ENCODE peak calls at places on chromosome 11, in six cellular contexts. N, H, R, T, D and U are unnamed samples.
A peak's percentile ranks its signal among the peaks of the same experiment; 100 is the strongest.

GRCh38 chr11:92960886-92961285 is 8.6 kb upstream of the MTNR1B start:
- DNase-seq in N (no peak), H (no peak), R (no peak), T (no peak), D (no peak), U (no peak)

GRCh38 chr11:131912127-131912526 is 541.7 kb downstream of the NTM start:
- DNase-seq in N (no peak), H (no peak), R (no peak), T (no peak), D (no peak), U (no peak)

GRCh38 chr11:108224908-108225786 is 2.3 kb downstream of the ATM start:
- DNase-seq in N (no peak), H (no peak), R (no peak), T (no peak), D (no peak), U (no peak)

GRCh38 chr11:119262668-119263351 is 54.1 kb downstream of the MCAM start:
- DNase-seq in N (peak; percentile 30), H (no peak), R (no peak), T (no peak), D (no peak), U (no peak)

GRCh38 chr11:16382638-16383380 is 26.5 kb upstream of the SOX6 start:
- DNase-seq in N (no peak), H (no peak), R (no peak), T (no peak), D (no peak), U (no peak)

GRCh38 chr11:57791321-57792059 is 29.9 kb downstream of the CTNND1 start:
- DNase-seq in N (no peak), H (no peak), R (no peak), T (no peak), D (no peak), U (no peak)

GRCh38 chr11:67439321-67440228 is 2.1 kb upstream of the PTPRCAP start:
- DNase-seq in N (no peak), H (no peak), R (no peak), T (no peak), D (no peak), U (peak; percentile 75)

GRCh38 chr11:63890368-63890767 is 26.6 kb downstream of the RCOR2 start:
- DNase-seq in N (no peak), H (no peak), R (no peak), T (no peak), D (no peak), U (no peak)

GRCh38 chr11:28702450-28702790 is 594.2 kb downstream of the METTL15 start:
- DNase-seq in N (no peak), H (no peak), R (no peak), T (no peak), D (no peak), U (no peak)

GRCh38 chr11:33736148-33736809 is at the start of gene CD59:
- DNase-seq in N (peak; percentile 93), H (peak; percentile 99), R (peak; percentile 96), T (peak; percentile 98), D (peak; percentile 91), U (peak; percentile 99)

GRCh38 chr11:75815345-75815983 is 454 bp downstream of the UVRAG start:
- DNase-seq in N (peak; percentile 25), H (no peak), R (no peak), T (no peak), D (peak; percentile 12), U (peak; percentile 73)

GRCh38 chr11:69521461-69521860 is 40.0 kb downstream of the LINC01488 start:
- DNase-seq in N (no peak), H (peak; percentile 15), R (no peak), T (no peak), D (no peak), U (no peak)

GRCh38 chr11:1564535-1565172 is 7.4 kb downstream of the DUSP8 start:
- DNase-seq in N (peak; percentile 87), H (peak; percentile 72), R (peak; percentile 85), T (peak; percentile 85), D (no peak), U (peak; percentile 78)

GRCh38 chr11:34565417-34566208 is 52.0 kb upstream of the ELF5 start:
- DNase-seq in N (no peak), H (no peak), R (peak; percentile 36), T (no peak), D (no peak), U (no peak)

GRCh38 chr11:126082251-126083109 is 19.8 kb upstream of the CDON start:
- DNase-seq in N (no peak), H (no peak), R (no peak), T (no peak), D (no peak), U (no peak)

GRCh38 chr11:125724125-125724524 is 22.0 kb upstream of the PATE1 start:
- DNase-seq in N (peak; percentile 16), H (no peak), R (no peak), T (no peak), D (no peak), U (no peak)

GRCh38 chr11:32385998-32386397 is 49.3 kb downstream of the WT1 start:
- DNase-seq in N (peak; percentile 24), H (no peak), R (no peak), T (no peak), D (no peak), U (no peak)

GRCh38 chr11:61779666-61780525 is 12.5 kb downstream of the TMEM258 start:
- DNase-seq in N (no peak), H (no peak), R (no peak), T (no peak), D (no peak), U (no peak)

GRCh38 chr11:10984250-10984649 is 126.4 kb upstream of the ZBED5 start:
- DNase-seq in N (no peak), H (no peak), R (no peak), T (no peak), D (no peak), U (no peak)